ENCODE peak calls at places on chromosomes 7 and 10, in six cellular contexts. One of them, this sample, is unnamed.

GRCh38 chr10:80486785-80487421 is 32.8 kb downstream of the TSPAN14 start:
- DNase-seq in cardiac muscle cell: no peak
- DNase-seq in tibial artery: no peak
- DNase-seq in DND-41: no peak
- DNase-seq in AG10803: no peak
- DNase-seq in lower leg skin: no peak
- DNase-seq in this sample: no peak

GRCh38 chr7:68121056-68121455 is 1124.4 kb downstream of the TYW1 start:
- DNase-seq in AG10803: no peak
- DNase-seq in DND-41: no peak
- DNase-seq in cardiac muscle cell: no peak
- DNase-seq in tibial artery: no peak
- DNase-seq in lower leg skin: no peak
- DNase-seq in this sample: no peak

GRCh38 chr7:90958669-90959068 is 305.6 kb upstream of the FZD1 start:
- DNase-seq in DND-41: no peak
- DNase-seq in AG10803: peak
- DNase-seq in tibial artery: no peak
- DNase-seq in lower leg skin: no peak
- DNase-seq in cardiac muscle cell: no peak
- DNase-seq in this sample: peak

GRCh38 chr7:51038573-51038972 is 255.9 kb upstream of the GRB10 start:
- DNase-seq in tibial artery: no peak
- DNase-seq in lower leg skin: no peak
- DNase-seq in AG10803: no peak
- DNase-seq in cardiac muscle cell: no peak
- DNase-seq in DND-41: no peak
- DNase-seq in this sample: no peak

GRCh38 chr10:73824146-73824725 is 12.8 kb upstream of the NDST2 start:
- DNase-seq in DND-41: no peak
- DNase-seq in lower leg skin: no peak
- DNase-seq in tibial artery: no peak
- DNase-seq in cardiac muscle cell: no peak
- DNase-seq in AG10803: no peak
- DNase-seq in this sample: no peak

GRCh38 chr10:102835007-102835482 is 2.2 kb downstream of the CYP17A1 start:
- DNase-seq in lower leg skin: peak
- DNase-seq in DND-41: peak
- DNase-seq in tibial artery: peak
- DNase-seq in AG10803: peak
- DNase-seq in cardiac muscle cell: peak
- DNase-seq in this sample: peak

GRCh38 chr10:103849212-103849877 is 6.0 kb downstream of the SH3PXD2A start:
- DNase-seq in DND-41: no peak
- DNase-seq in tibial artery: no peak
- DNase-seq in lower leg skin: no peak
- DNase-seq in AG10803: no peak
- DNase-seq in cardiac muscle cell: no peak
- DNase-seq in this sample: no peak

GRCh38 chr10:97207131-97207530 is 21.4 kb upstream of the SLIT1 start:
- DNase-seq in AG10803: no peak
- DNase-seq in cardiac muscle cell: no peak
- DNase-seq in lower leg skin: no peak
- DNase-seq in DND-41: no peak
- DNase-seq in tibial artery: no peak
- DNase-seq in this sample: no peak

GRCh38 chr10:68192113-68192512 is 39.8 kb downstream of the ATOH7 start:
- DNase-seq in DND-41: no peak
- DNase-seq in AG10803: no peak
- DNase-seq in cardiac muscle cell: no peak
- DNase-seq in lower leg skin: no peak
- DNase-seq in tibial artery: no peak
- DNase-seq in this sample: no peak

GRCh38 chr10:126409821-126410220 is 21.5 kb upstream of the ADAM12 start:
- DNase-seq in cardiac muscle cell: no peak
- DNase-seq in DND-41: no peak
- DNase-seq in AG10803: no peak
- DNase-seq in lower leg skin: no peak
- DNase-seq in tibial artery: no peak
- DNase-seq in this sample: no peak

DNA sequence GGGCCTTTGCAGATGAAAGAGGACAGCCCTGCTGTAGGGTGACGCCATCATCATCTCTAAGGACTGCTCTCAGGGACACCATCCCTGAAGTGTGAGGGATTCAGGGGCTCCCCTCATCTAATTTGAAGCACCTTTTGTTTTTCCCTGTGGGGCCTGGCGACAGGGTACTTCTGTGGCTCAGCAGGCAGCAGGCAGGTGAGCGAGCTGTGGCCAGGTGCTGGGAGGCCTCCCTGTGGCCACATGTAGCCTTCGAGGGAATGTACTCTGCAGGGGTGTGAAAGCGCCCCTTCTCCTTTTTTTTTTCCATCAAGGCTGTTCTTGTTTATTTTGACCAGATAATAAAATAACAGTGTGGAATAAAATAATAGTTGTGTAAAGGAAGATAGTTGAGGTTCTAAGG is 118.2 kb upstream of the DPP6 start:
- DNase-seq in tibial artery: no peak
- DNase-seq in AG10803: no peak
- DNase-seq in lower leg skin: no peak
- DNase-seq in DND-41: no peak
- DNase-seq in cardiac muscle cell: no peak
- DNase-seq in this sample: no peak
- TF ChIP-seq CTCF in tibial artery: no peak
- TF ChIP-seq CTCF in AG10803: no peak
- TF ChIP-seq CTCF in lower leg skin: no peak
- TF ChIP-seq CTCF in DND-41: no peak
- TF ChIP-seq CTCF in cardiac muscle cell: no peak
- TF ChIP-seq CTCF in this sample: no peak

DNA sequence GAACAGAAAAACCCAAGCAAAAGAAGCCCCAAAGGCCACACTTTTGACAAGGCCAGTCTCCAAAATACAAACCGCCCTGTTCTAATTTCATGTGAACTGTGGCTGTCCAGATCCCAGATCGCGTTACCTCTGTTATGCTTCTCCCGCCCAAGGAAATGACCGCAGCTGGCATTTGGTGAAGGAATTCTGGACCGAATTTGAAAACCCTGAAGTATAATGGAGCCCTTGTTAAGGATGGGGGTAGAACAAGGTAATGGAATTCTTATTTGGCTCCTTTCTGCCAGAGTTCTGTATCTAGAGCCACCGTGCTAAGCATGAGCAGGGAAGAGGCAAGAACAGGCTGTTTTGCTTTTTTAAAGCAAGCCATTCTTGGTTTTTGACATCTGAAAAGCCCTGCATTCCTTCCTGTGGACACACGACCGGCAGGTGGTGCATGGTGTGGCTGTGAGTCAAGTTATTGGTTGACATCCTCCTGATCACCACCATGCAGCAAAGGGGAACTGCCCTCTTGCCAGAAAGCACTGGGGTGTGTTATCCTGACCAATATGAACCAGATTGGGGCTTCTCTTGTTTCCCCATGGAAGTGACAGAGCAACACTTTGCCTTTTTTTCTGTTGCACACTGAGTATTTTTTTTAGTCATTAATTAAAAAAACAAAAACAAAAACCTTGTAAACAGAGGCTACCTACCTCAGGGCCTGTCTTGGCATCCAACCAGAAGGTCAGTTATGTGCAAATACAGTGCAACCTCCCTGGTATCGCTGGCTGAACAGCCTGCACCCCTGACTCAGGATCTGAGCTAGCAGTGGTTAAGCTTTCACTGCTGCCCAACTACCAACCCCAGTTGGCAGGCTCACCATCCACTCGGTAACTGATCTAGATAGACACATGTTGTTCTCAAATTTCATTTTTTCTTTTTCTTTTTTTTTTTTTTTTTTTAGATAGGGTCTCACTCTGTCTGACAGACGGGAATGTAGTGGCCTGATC is 14.2 kb downstream of the UCMA start:
- DNase-seq in DND-41: no peak
- DNase-seq in tibial artery: no peak
- DNase-seq in cardiac muscle cell: no peak
- DNase-seq in AG10803: peak
- DNase-seq in lower leg skin: no peak
- DNase-seq in this sample: peak
- TF ChIP-seq CTCF in DND-41: no peak
- TF ChIP-seq CTCF in tibial artery: no peak
- TF ChIP-seq CTCF in cardiac muscle cell: no peak
- TF ChIP-seq CTCF in AG10803: peak
- TF ChIP-seq CTCF in lower leg skin: no peak
- TF ChIP-seq CTCF in this sample: peak

GRCh38 chr7:80602007-80602406 is 36.4 kb upstream of the CD36 start:
- DNase-seq in lower leg skin: no peak
- DNase-seq in cardiac muscle cell: peak
- DNase-seq in tibial artery: no peak
- DNase-seq in DND-41: no peak
- DNase-seq in AG10803: no peak
- DNase-seq in this sample: no peak

GRCh38 chr7:80596933-80597517 is 41.4 kb upstream of the CD36 start:
- DNase-seq in DND-41: no peak
- DNase-seq in lower leg skin: peak
- DNase-seq in cardiac muscle cell: no peak
- DNase-seq in AG10803: no peak
- DNase-seq in tibial artery: no peak
- DNase-seq in this sample: no peak

GRCh38 chr7:80603940-80604339 is 34.5 kb upstream of the CD36 start:
- DNase-seq in AG10803: no peak
- DNase-seq in lower leg skin: no peak
- DNase-seq in tibial artery: no peak
- DNase-seq in DND-41: no peak
- DNase-seq in cardiac muscle cell: no peak
- DNase-seq in this sample: no peak

GRCh38 chr7:80597875-80598274 is 40.6 kb upstream of the CD36 start:
- DNase-seq in tibial artery: no peak
- DNase-seq in AG10803: no peak
- DNase-seq in DND-41: no peak
- DNase-seq in cardiac muscle cell: no peak
- DNase-seq in lower leg skin: no peak
- DNase-seq in this sample: no peak

GRCh38 chr7:80600046-80600445 is 38.4 kb upstream of the CD36 start:
- DNase-seq in cardiac muscle cell: no peak
- DNase-seq in DND-41: no peak
- DNase-seq in AG10803: no peak
- DNase-seq in lower leg skin: no peak
- DNase-seq in tibial artery: no peak
- DNase-seq in this sample: no peak
- TF ChIP-seq CTCF in cardiac muscle cell: no peak
- TF ChIP-seq CTCF in DND-41: no peak
- TF ChIP-seq CTCF in AG10803: no peak
- TF ChIP-seq CTCF in lower leg skin: no peak
- TF ChIP-seq CTCF in tibial artery: no peak
- TF ChIP-seq CTCF in this sample: no peak

DNA sequence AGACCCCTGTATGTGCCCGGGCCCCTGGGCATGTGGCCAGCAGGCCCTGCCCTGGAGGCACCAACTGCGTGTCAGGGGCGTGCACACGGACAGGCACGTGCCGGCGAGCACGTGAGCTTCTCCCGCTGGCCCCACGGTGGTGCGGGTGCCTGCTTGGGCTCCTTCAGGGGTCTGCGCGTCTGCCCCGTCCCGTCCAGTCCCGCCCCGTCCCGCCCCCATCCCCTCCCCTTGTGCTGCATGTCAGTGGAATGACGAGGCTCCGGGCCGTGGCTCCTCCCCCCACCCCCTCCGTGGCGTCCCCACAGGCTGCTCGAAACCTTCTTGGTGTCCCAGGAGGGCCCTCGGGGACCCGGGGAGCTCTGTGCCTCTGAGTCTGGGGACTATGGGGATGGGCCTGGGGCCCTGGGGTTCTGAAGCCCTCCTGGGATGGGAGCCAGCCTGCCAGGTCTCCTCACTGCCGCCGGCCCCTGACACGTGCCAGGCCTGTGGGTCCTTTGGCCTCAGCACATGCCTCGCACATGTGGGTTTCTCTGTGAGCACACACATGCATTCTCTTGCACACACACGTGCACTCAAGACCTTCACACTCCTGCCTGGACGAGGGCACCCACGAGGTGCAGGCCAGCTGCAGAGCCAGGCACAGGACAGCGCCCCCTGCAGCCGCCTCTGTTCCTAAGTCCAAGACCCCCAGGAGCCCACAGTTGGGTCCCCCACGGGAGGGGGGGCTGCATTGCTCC is 27.5 kb upstream of the AMZ1 start:
- DNase-seq in cardiac muscle cell: no peak
- DNase-seq in DND-41: no peak
- DNase-seq in tibial artery: no peak
- DNase-seq in lower leg skin: no peak
- DNase-seq in AG10803: no peak
- DNase-seq in this sample: no peak
- TF ChIP-seq CTCF in cardiac muscle cell: peak
- TF ChIP-seq CTCF in DND-41: peak
- TF ChIP-seq CTCF in tibial artery: no peak
- TF ChIP-seq CTCF in lower leg skin: no peak
- TF ChIP-seq CTCF in AG10803: peak
- TF ChIP-seq CTCF in this sample: peak

DNA sequence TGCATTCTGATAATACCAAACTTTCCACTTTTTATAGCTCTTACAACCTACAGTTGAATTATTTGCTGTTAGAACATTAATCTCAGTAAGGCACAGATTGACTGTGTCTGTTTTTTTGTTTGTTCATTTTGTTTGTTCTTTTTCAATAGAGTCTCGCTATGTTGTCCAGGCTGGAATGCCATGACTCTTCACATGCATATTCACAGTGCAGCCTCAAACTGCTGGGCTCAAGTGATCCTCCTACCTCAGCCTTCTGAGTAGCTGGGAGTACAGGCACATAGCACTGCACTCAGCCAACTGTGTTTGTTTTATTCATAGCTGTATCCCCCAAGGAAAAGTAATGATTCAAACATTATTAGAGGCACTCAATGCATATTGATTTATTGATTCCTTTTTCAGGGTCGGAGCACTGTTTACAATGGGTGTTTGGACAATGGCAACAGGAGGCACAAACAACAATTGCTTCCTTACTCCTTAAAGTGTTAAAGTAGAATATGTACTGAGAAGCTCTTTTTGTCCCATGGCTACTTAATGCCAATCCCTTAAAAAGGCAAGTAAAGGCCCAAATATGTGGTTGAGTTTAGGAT is 61.1 kb downstream of the SNX13 start:
- DNase-seq in AG10803: no peak
- DNase-seq in tibial artery: no peak
- DNase-seq in lower leg skin: no peak
- DNase-seq in cardiac muscle cell: no peak
- DNase-seq in DND-41: no peak
- DNase-seq in this sample: no peak
- TF ChIP-seq CTCF in AG10803: no peak
- TF ChIP-seq CTCF in tibial artery: no peak
- TF ChIP-seq CTCF in lower leg skin: no peak
- TF ChIP-seq CTCF in cardiac muscle cell: no peak
- TF ChIP-seq CTCF in DND-41: no peak
- TF ChIP-seq CTCF in this sample: no peak

GRCh38 chr10:78353636-78354035 is 320.0 kb downstream of the RPS24 start:
- DNase-seq in cardiac muscle cell: no peak
- DNase-seq in DND-41: no peak
- DNase-seq in AG10803: no peak
- DNase-seq in tibial artery: no peak
- DNase-seq in lower leg skin: no peak
- DNase-seq in this sample: no peak
- TF ChIP-seq CTCF in cardiac muscle cell: no peak
- TF ChIP-seq CTCF in DND-41: no peak
- TF ChIP-seq CTCF in AG10803: no peak
- TF ChIP-seq CTCF in tibial artery: no peak
- TF ChIP-seq CTCF in lower leg skin: no peak
- TF ChIP-seq CTCF in this sample: no peak

This sample was measured in fibroblast of pulmonary artery.